ENCODE peak calls at places on chromosomes 2 and 18, in four cellular contexts. One of them, this sample, is unnamed. For H3K4me1, the result is how much of the 10 kb centered on the place peaks cover.

GRCh38 chr18:46291149-46291548 is 187.0 kb downstream of the HAUS1 start:
- DNase-seq in breast epithelium: no peak
- DNase-seq in spleen: no peak
- DNase-seq in HCT116: no peak
- DNase-seq in this sample: no peak

GRCh38 chr2:86518498-86518897 is 44.7 kb downstream of the CHMP3 start:
- DNase-seq in breast epithelium: no peak
- DNase-seq in spleen: no peak
- DNase-seq in HCT116: no peak
- DNase-seq in this sample: no peak

GRCh38 chr2:46164581-46165301 is 132.5 kb upstream of the EPAS1 start:
- DNase-seq in breast epithelium: peak
- DNase-seq in spleen: no peak
- DNase-seq in HCT116: no peak
- DNase-seq in this sample: peak

GRCh38 chr2:165637396-165637795 is 156.7 kb downstream of the GALNT3 start:
- DNase-seq in breast epithelium: no peak
- DNase-seq in spleen: no peak
- DNase-seq in HCT116: no peak
- DNase-seq in this sample: no peak

GRCh38 chr2:219533930-219534661 is 9.5 kb downstream of the CHPF start:
- DNase-seq in breast epithelium: no peak
- DNase-seq in spleen: no peak
- DNase-seq in HCT116: no peak
- DNase-seq in this sample: no peak

GRCh38 chr2:71550801-71551630 is 97.7 kb downstream of the DYSF start:
- DNase-seq in breast epithelium: no peak
- DNase-seq in spleen: peak
- DNase-seq in HCT116: no peak
- DNase-seq in this sample: peak

GRCh38 chr2:45909677-45910191 is 258.3 kb downstream of the PRKCE start:
- DNase-seq in breast epithelium: peak
- DNase-seq in spleen: no peak
- DNase-seq in HCT116: peak
- DNase-seq in this sample: no peak

GRCh38 chr2:210188755-210189154 is 17.5 kb upstream of the KANSL1L start:
- DNase-seq in breast epithelium: no peak
- DNase-seq in spleen: no peak
- DNase-seq in HCT116: no peak
- DNase-seq in this sample: no peak

GRCh38 chr2:190683802-190684201 is 34.9 kb downstream of the NAB1 start:
- DNase-seq in breast epithelium: no peak
- DNase-seq in spleen: no peak
- DNase-seq in HCT116: no peak
- DNase-seq in this sample: no peak

GRCh38 chr2:20147351-20147750 is 77.6 kb downstream of the SDC1 start:
- DNase-seq in breast epithelium: no peak
- DNase-seq in spleen: no peak
- DNase-seq in HCT116: no peak
- DNase-seq in this sample: no peak

GRCh38 chr2:180572346-180572745 is 408.1 kb upstream of the UBE2E3 start:
- DNase-seq in breast epithelium: no peak
- DNase-seq in spleen: no peak
- DNase-seq in HCT116: no peak
- DNase-seq in this sample: no peak

GRCh38 chr2:189824694-189825396 is 40.6 kb downstream of the PMS1 start:
- DNase-seq in breast epithelium: no peak
- DNase-seq in spleen: no peak
- DNase-seq in HCT116: no peak
- DNase-seq in this sample: no peak

GRCh38 chr18:24009651-24010333 is 4.8 kb upstream of the TTC39C start:
- DNase-seq in breast epithelium: no peak
- DNase-seq in spleen: no peak
- DNase-seq in HCT116: no peak
- DNase-seq in this sample: no peak

GRCh38 chr18:68263481-68263880 is 451.4 kb downstream of the TMX3 start:
- DNase-seq in breast epithelium: no peak
- DNase-seq in spleen: no peak
- DNase-seq in HCT116: no peak
- DNase-seq in this sample: no peak

GRCh38 chr2:19505199-19506136 is 147.0 kb upstream of the OSR1 start:
- DNase-seq in breast epithelium: no peak
- DNase-seq in spleen: no peak
- DNase-seq in HCT116: no peak
- DNase-seq in this sample: no peak

GRCh38 chr2:182318466-182319309 is 108.1 kb downstream of the PDE1A start:
- DNase-seq in breast epithelium: no peak
- DNase-seq in spleen: no peak
- DNase-seq in HCT116: no peak
- DNase-seq in this sample: no peak

GRCh38 chr2:133326651-133327397 is 241.4 kb downstream of the NCKAP5 start:
- DNase-seq in breast epithelium: no peak
- DNase-seq in spleen: no peak
- DNase-seq in HCT116: no peak
- DNase-seq in this sample: no peak

GRCh38 chr18:32768646-32769206 is 4.1 kb downstream of the KLHL14 start:
- DNase-seq in breast epithelium: no peak
- DNase-seq in spleen: no peak
- DNase-seq in HCT116: no peak
- DNase-seq in this sample: no peak

GRCh38 chr18:27599202-27599829 is 414.2 kb upstream of the CHST9 start:
- DNase-seq in breast epithelium: peak
- DNase-seq in spleen: no peak
- DNase-seq in HCT116: peak
- DNase-seq in this sample: no peak

GRCh38 chr2:173010233-173010632 is 65.4 kb upstream of the MAP3K20 start:
- DNase-seq in breast epithelium: no peak
- DNase-seq in spleen: no peak
- DNase-seq in HCT116: no peak
- DNase-seq in this sample: no peak

GRCh38 chr2:225041210-225041870 is 928 bp downstream of the DOCK10 start:
- DNase-seq in breast epithelium: no peak
- DNase-seq in spleen: peak
- DNase-seq in HCT116: no peak
- DNase-seq in this sample: no peak

GRCh38 chr18:79627750-79628294 is 51.8 kb upstream of the CTDP1 start:
- DNase-seq in breast epithelium: no peak
- DNase-seq in spleen: peak
- DNase-seq in HCT116: no peak
- DNase-seq in this sample: peak

GRCh38 chr18:78979058-78979680 is 449 bp upstream of the SALL3 start:
- DNase-seq in breast epithelium: no peak
- DNase-seq in spleen: no peak
- DNase-seq in HCT116: no peak
- DNase-seq in this sample: no peak

GRCh38 chr2:138630164-138630563 is 128.6 kb downstream of the SPOPL start:
- DNase-seq in breast epithelium: no peak
- DNase-seq in spleen: no peak
- DNase-seq in HCT116: no peak
- DNase-seq in this sample: no peak

GRCh38 chr2:208671312-208671711 is 264.7 kb downstream of the PTH2R start:
- DNase-seq in breast epithelium: no peak
- DNase-seq in spleen: no peak
- DNase-seq in HCT116: no peak
- DNase-seq in this sample: no peak

GRCh38 chr2:209872675-209873074 is 101.0 kb downstream of the UNC80 start:
- DNase-seq in breast epithelium: peak
- DNase-seq in spleen: no peak
- DNase-seq in HCT116: no peak
- DNase-seq in this sample: no peak

GRCh38 chr2:176079285-176079830 is 4.4 kb downstream of the EVX2 start:
- DNase-seq in breast epithelium: no peak
- DNase-seq in spleen: no peak
- DNase-seq in HCT116: no peak
- DNase-seq in this sample: no peak

GRCh38 chr2:240556553-240557100 is 1.2 kb downstream of the ANKMY1 start:
- DNase-seq in breast epithelium: no peak
- DNase-seq in spleen: peak
- DNase-seq in HCT116: no peak
- DNase-seq in this sample: no peak

GRCh38 chr2:53129851-53130250 is 637.8 kb upstream of the CHAC2 start:
- DNase-seq in breast epithelium: no peak
- DNase-seq in spleen: no peak
- DNase-seq in HCT116: peak
- DNase-seq in this sample: no peak

GRCh38 chr2:2845267-2845666 is 514.2 kb upstream of the MYT1L start:
- DNase-seq in breast epithelium: no peak
- DNase-seq in spleen: peak
- DNase-seq in HCT116: no peak
- DNase-seq in this sample: no peak

GRCh38 chr2:42984081-42984480 is 191.7 kb upstream of the HAAO start:
- DNase-seq in breast epithelium: no peak
- DNase-seq in spleen: peak
- DNase-seq in HCT116: no peak
- DNase-seq in this sample: no peak

GRCh38 chr18:23635283-23636040 is 27.2 kb downstream of the ANKRD29 start:
- DNase-seq in breast epithelium: no peak
- DNase-seq in spleen: no peak
- DNase-seq in HCT116: peak
- DNase-seq in this sample: no peak

GRCh38 chr18:2536493-2536892 is 34.8 kb downstream of the METTL4 start:
- DNase-seq in breast epithelium: no peak
- DNase-seq in spleen: no peak
- DNase-seq in HCT116: no peak
- DNase-seq in this sample: no peak

GRCh38 chr18:59207506-59207905 is 12.5 kb upstream of the GRP start:
- DNase-seq in breast epithelium: no peak
- DNase-seq in spleen: no peak
- DNase-seq in HCT116: no peak
- DNase-seq in this sample: no peak

GRCh38 chr2:128374711-128375413 is 56.2 kb upstream of the HS6ST1 start:
- DNase-seq in breast epithelium: no peak
- DNase-seq in spleen: peak
- DNase-seq in HCT116: no peak
- DNase-seq in this sample: no peak

GRCh38 chr2:168278424-168278888 is 31.1 kb upstream of the STK39 start:
- DNase-seq in breast epithelium: no peak
- DNase-seq in spleen: no peak
- DNase-seq in HCT116: peak
- DNase-seq in this sample: no peak

GRCh38 chr18:54904521-54904920 is 54.7 kb downstream of the CCDC68 start:
- DNase-seq in breast epithelium: no peak
- DNase-seq in spleen: no peak
- DNase-seq in HCT116: no peak
- DNase-seq in this sample: no peak

GRCh38 chr2:80856227-80856626 is 551.7 kb upstream of the LRRTM1 start:
- DNase-seq in breast epithelium: no peak
- DNase-seq in spleen: no peak
- DNase-seq in HCT116: no peak
- DNase-seq in this sample: no peak

GRCh38 chr2:211033765-211034164 is 477.4 kb downstream of the CPS1 start:
- DNase-seq in breast epithelium: no peak
- DNase-seq in spleen: no peak
- DNase-seq in HCT116: peak
- DNase-seq in this sample: no peak

GRCh38 chr2:239227111-239227581 is 173.7 kb downstream of the HDAC4 start:
- DNase-seq in breast epithelium: no peak
- DNase-seq in spleen: peak
- DNase-seq in HCT116: no peak
- DNase-seq in this sample: peak

GRCh38 chr2:239224249-239224605 is 176.6 kb downstream of the HDAC4 start:
- DNase-seq in breast epithelium: no peak
- DNase-seq in spleen: no peak
- DNase-seq in HCT116: no peak
- DNase-seq in this sample: no peak

GRCh38 chr2:239226677-239227076 is 174.1 kb downstream of the HDAC4 start:
- DNase-seq in breast epithelium: no peak
- DNase-seq in spleen: peak
- DNase-seq in HCT116: no peak
- DNase-seq in this sample: peak

GRCh38 chr2:239225921-239226561 is 174.8 kb downstream of the HDAC4 start:
- DNase-seq in breast epithelium: no peak
- DNase-seq in spleen: peak
- DNase-seq in HCT116: no peak
- DNase-seq in this sample: peak

GRCh38 chr2:239225456-239225855 is 175.4 kb downstream of the HDAC4 start:
- DNase-seq in breast epithelium: no peak
- DNase-seq in spleen: peak
- DNase-seq in HCT116: no peak
- DNase-seq in this sample: peak
- H3K4me3 ChIP-seq in breast epithelium: no peak
- H3K4me3 ChIP-seq in spleen: no peak
- H3K4me3 ChIP-seq in HCT116: no peak
- H3K4me3 ChIP-seq in this sample: no peak

GRCh38 chr2:63581266-63581961 is 6.9 kb downstream of the WDPCP start:
- DNase-seq in breast epithelium: no peak
- DNase-seq in spleen: no peak
- DNase-seq in HCT116: no peak
- DNase-seq in this sample: no peak
- TF ChIP-seq POLR2AphosphoS5 in breast epithelium: no peak
- TF ChIP-seq POLR2AphosphoS5 in spleen: no peak
- TF ChIP-seq POLR2AphosphoS5 in HCT116: no peak
- TF ChIP-seq POLR2AphosphoS5 in this sample: peak

GRCh38 chr18:63160172-63160995 is 159.2 kb downstream of the BCL2 start:
- DNase-seq in breast epithelium: no peak
- DNase-seq in spleen: peak
- DNase-seq in HCT116: no peak
- DNase-seq in this sample: no peak
- H3K4me1 ChIP-seq in breast epithelium: under half
- H3K4me1 ChIP-seq in spleen: half or more
- H3K4me1 ChIP-seq in HCT116: under half
- H3K4me1 ChIP-seq in this sample: under half

DNA sequence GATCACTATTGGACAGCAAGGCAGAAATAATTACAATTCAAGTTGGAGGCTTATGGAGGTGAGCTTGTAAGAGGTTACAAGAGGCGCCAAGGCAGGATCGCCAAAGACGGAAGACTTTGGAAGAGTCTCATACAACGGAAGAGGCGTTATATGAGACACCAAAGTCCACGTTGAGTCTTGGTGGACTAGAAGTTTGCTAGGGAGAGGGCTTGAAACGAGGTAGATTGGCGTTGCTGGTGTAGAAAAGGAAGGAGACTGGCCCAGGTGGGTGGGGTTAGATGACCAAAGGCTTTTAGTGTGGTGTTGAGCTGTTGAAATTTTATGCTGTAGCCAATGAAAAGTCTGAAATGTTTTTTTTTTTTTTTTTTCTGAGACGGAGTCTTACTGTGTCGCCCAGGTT is 1.4 kb downstream of the MSH2 start:
- DNase-seq in breast epithelium: no peak
- DNase-seq in spleen: no peak
- DNase-seq in HCT116: no peak
- DNase-seq in this sample: no peak
- H3K4me3 ChIP-seq in breast epithelium: no peak
- H3K4me3 ChIP-seq in spleen: peak
- H3K4me3 ChIP-seq in HCT116: peak
- H3K4me3 ChIP-seq in this sample: peak